ENCODE peak calls at places on chromosomes 2 and 18, in six cellular contexts. V is cerebellar cortex; Y is NCI-H774; Z is stimulated activated CD4-positive, alpha-beta T cell treated with anti-CD3 and anti-CD28 coated beads, Interleukin-15, amount 100 ng/mL, for 1 hour; P is colonic mucosa; W is choroid plexus epithelial cell. E is an unnamed sample.

GRCh38 chr2:11955314-11955713 is 208.9 kb downstream of the LPIN1 start:
- DNase-seq in V (no peak), Y (no peak), Z (no peak), P (no peak), W (no peak), E (no peak)

GRCh38 chr18:36419188-36419912 is 121.8 kb downstream of the FHOD3 start:
- DNase-seq in V (no peak), Y (peak; percentile 53), Z (no peak), P (no peak), W (no peak), E (no peak)

GRCh38 chr2:36461039-36461681 is 105.6 kb downstream of the CRIM1 start:
- DNase-seq in V (peak; percentile 35), Y (no peak), Z (no peak), P (no peak), W (peak; percentile 98), E (no peak)

GRCh38 chr2:174535757-174536703 is 49.2 kb upstream of the GPR155 start:
- DNase-seq in V (peak; percentile 72), Y (peak; percentile 56), Z (no peak), P (no peak), W (no peak), E (no peak)

GRCh38 chr2:70657246-70657645 is 103.6 kb upstream of the TGFA start:
- DNase-seq in V (no peak), Y (no peak), Z (no peak), P (no peak), W (no peak), E (no peak)

GRCh38 chr2:70111752-70112591 is 24.7 kb downstream of the PCBP1 start:
- DNase-seq in V (peak; percentile 52), Y (no peak), Z (no peak), P (no peak), W (peak; percentile 52), E (no peak)

GRCh38 chr2:70974592-70974991 is 3.8 kb upstream of the ANKRD53 start:
- DNase-seq in V (no peak), Y (no peak), Z (no peak), P (no peak), W (no peak), E (no peak)

GRCh38 chr2:23555944-23556343 is 171.0 kb downstream of the KLHL29 start:
- DNase-seq in V (no peak), Y (no peak), Z (no peak), P (no peak), W (no peak), E (no peak)

GRCh38 chr18:40832362-40832761 is 1122.7 kb upstream of the PIK3C3 start:
- DNase-seq in V (no peak), Y (no peak), Z (no peak), P (no peak), W (peak; percentile 75), E (no peak)

GRCh38 chr2:12201369-12201768 is 454.9 kb downstream of the LPIN1 start:
- DNase-seq in V (no peak), Y (no peak), Z (no peak), P (no peak), W (no peak), E (no peak)

GRCh38 chr2:215979615-215980014 is 33.7 kb downstream of the MREG start:
- DNase-seq in V (no peak), Y (no peak), Z (no peak), P (no peak), W (no peak), E (no peak)

GRCh38 chr18:62610509-62611394 is 87.9 kb downstream of the ZCCHC2 start:
- DNase-seq in V (no peak), Y (no peak), Z (no peak), P (no peak), W (no peak), E (no peak)

GRCh38 chr2:225334524-225334923 is 65.0 kb upstream of the NYAP2 start:
- DNase-seq in V (no peak), Y (peak; percentile 48), Z (no peak), P (no peak), W (peak; percentile 63), E (no peak)

GRCh38 chr18:3103576-3103975 is 90.6 kb upstream of the LPIN2 start:
- DNase-seq in V (no peak), Y (no peak), Z (no peak), P (no peak), W (no peak), E (no peak)

GRCh38 chr18:6569813-6570212 is 155.1 kb upstream of the L3MBTL4 start:
- DNase-seq in V (no peak), Y (no peak), Z (no peak), P (no peak), W (no peak), E (no peak)

GRCh38 chr2:73037947-73038585 is 33.4 kb downstream of the SFXN5 start:
- DNase-seq in V (no peak), Y (peak; percentile 69), Z (no peak), P (no peak), W (no peak), E (no peak)

GRCh38 chr2:218873359-218874194 is 7.1 kb upstream of the WNT10A start:
- DNase-seq in V (no peak), Y (no peak), Z (no peak), P (no peak), W (no peak), E (no peak)

GRCh38 chr2:167057461-167057860 is 169.2 kb downstream of the XIRP2 start:
- DNase-seq in V (no peak), Y (no peak), Z (no peak), P (no peak), W (no peak), E (no peak)

GRCh38 chr18:13720123-13720522 is 6.2 kb downstream of the FAM210A start:
- DNase-seq in V (no peak), Y (no peak), Z (no peak), P (no peak), W (no peak), E (no peak)

GRCh38 chr18:43680096-43680495 is 402.8 kb upstream of the SYT4 start:
- DNase-seq in V (no peak), Y (no peak), Z (no peak), P (no peak), W (no peak), E (no peak)

GRCh38 chr18:25121442-25121841 is 230.5 kb downstream of the ZNF521 start:
- DNase-seq in V (no peak), Y (no peak), Z (no peak), P (no peak), W (no peak), E (no peak)

GRCh38 chr2:14016289-14016955 is 616.1 kb upstream of the LRATD1 start:
- DNase-seq in V (no peak), Y (no peak), Z (no peak), P (no peak), W (peak; percentile 17), E (peak; percentile 79)

GRCh38 chr2:218429951-218430692 is 11.2 kb downstream of the VIL1 start:
- DNase-seq in V (no peak), Y (no peak), Z (no peak), P (no peak), W (no peak), E (no peak)

GRCh38 chr2:36663314-36663713 is 33.2 kb upstream of the VIT start:
- DNase-seq in V (no peak), Y (no peak), Z (no peak), P (no peak), W (no peak), E (no peak)

GRCh38 chr2:231710751-231711676 is 2.7 kb downstream of the PTMA start:
- DNase-seq in V (peak; percentile 26), Y (no peak), Z (no peak), P (peak; percentile 60), W (peak; percentile 35), E (peak; percentile 20)

GRCh38 chr2:168901013-168901412 is at the start of gene G6PC2:
- DNase-seq in V (no peak), Y (no peak), Z (no peak), P (no peak), W (no peak), E (no peak)

GRCh38 chr2:240872317-240873097 is 3.9 kb downstream of the AGXT start:
- DNase-seq in V (no peak), Y (no peak), Z (no peak), P (no peak), W (no peak), E (no peak)

GRCh38 chr2:230408244-230408842 is 7.7 kb upstream of the SP100 start:
- DNase-seq in V (no peak), Y (no peak), Z (no peak), P (no peak), W (peak; percentile 38), E (no peak)

GRCh38 chr18:56945171-56945863 is 201.6 kb upstream of the BOD1L2 start:
- DNase-seq in V (peak; percentile 34), Y (no peak), Z (no peak), P (no peak), W (peak; percentile 6), E (no peak)

GRCh38 chr18:61502472-61502871 is 169.2 kb downstream of the CDH20 start:
- DNase-seq in V (peak; percentile 77), Y (peak; percentile 52), Z (no peak), P (peak; percentile 31), W (peak; percentile 86), E (peak; percentile 43)

GRCh38 chr18:23137093-23137640 is 1.9 kb downstream of the CABLES1 start:
- DNase-seq in V (peak; percentile 29), Y (no peak), Z (no peak), P (no peak), W (peak; percentile 45), E (no peak)

GRCh38 chr18:74261053-74261452 is 30.7 kb downstream of the CYB5A start:
- DNase-seq in V (no peak), Y (no peak), Z (no peak), P (no peak), W (no peak), E (no peak)

GRCh38 chr2:208363485-208363884 is 43.1 kb upstream of the PTH2R start:
- DNase-seq in V (no peak), Y (no peak), Z (no peak), P (no peak), W (peak; percentile 79), E (no peak)

GRCh38 chr2:166924967-166925366 is 36.7 kb downstream of the XIRP2 start:
- DNase-seq in V (no peak), Y (no peak), Z (no peak), P (no peak), W (no peak), E (no peak)

GRCh38 chr2:221546505-221547225 is 25.4 kb downstream of the EPHA4 start:
- DNase-seq in V (no peak), Y (no peak), Z (no peak), P (no peak), W (no peak), E (no peak)

GRCh38 chr2:105732096-105732495 is 12.6 kb upstream of the NCK2 start:
- DNase-seq in V (no peak), Y (no peak), Z (no peak), P (no peak), W (no peak), E (no peak)

GRCh38 chr2:239601880-239602279 is 201.1 kb upstream of the HDAC4 start:
- DNase-seq in V (no peak), Y (no peak), Z (no peak), P (peak; percentile 13), W (no peak), E (no peak)

GRCh38 chr2:234147335-234147861 is 96.9 kb downstream of the SPP2 start:
- DNase-seq in V (no peak), Y (no peak), Z (no peak), P (no peak), W (no peak), E (no peak)

GRCh38 chr2:27751377-27751776 is 20.1 kb upstream of the MRPL33 start:
- DNase-seq in V (no peak), Y (no peak), Z (no peak), P (no peak), W (no peak), E (no peak)

E was measured in prostate gland.